ENCODE peak calls at places on chromosomes 4 and X, in ten cellular contexts. V is spleen; L is ovary; Z is lower lobe of right lung; C is progenitor cell of endocrine pancreas; O is amygdala; D is RWPE1; A is neural crest cell; H is stimulated activated naive CD8-positive, alpha-beta T cell treated with anti-CD3 and anti-CD28 coated beads, Interleukin-15, amount 100 ng/mL, for 72 hours; S is keratinocyte. Q is an unnamed sample.

GRCh38 chr4:4865705-4866123 is 6.2 kb downstream of the MSX1 start:
- DNase-seq in Z (no peak), A (no peak), D (no peak), H (no peak), C (no peak), S (no peak), L (no peak), V (no peak), O (no peak), Q (no peak)

GRCh38 chrX:77160301-77160700 is 286.9 kb upstream of the FGF16 start:
- DNase-seq in S (no peak), A (no peak), L (no peak), C (no peak), Z (no peak), D (no peak), H (peak), V (peak), O (no peak), Q (peak)

GRCh38 chr4:106162278-106162677 is 153.7 kb downstream of the TBCK start:
- DNase-seq in A (no peak), V (peak), Z (no peak), D (no peak), S (no peak), L (no peak), O (no peak), H (no peak), C (no peak), Q (no peak)

GRCh38 chr4:33850503-33850902 is 2393.8 kb downstream of the ARAP2 start:
- DNase-seq in L (no peak), V (no peak), Z (no peak), D (no peak), O (no peak), A (no peak), S (no peak), C (no peak), H (no peak), Q (no peak)

GRCh38 chrX:72620550-72621145 is 48.0 kb upstream of the HDAC8 start:
- DNase-seq in L (peak), Z (peak), D (peak), H (peak), C (no peak), O (no peak), V (no peak), S (peak), A (no peak), Q (peak)

GRCh38 chrX:153455571-153455970 is 9.7 kb upstream of the TREX2 start:
- DNase-seq in D (no peak), Z (no peak), H (no peak), O (no peak), C (no peak), L (no peak), S (no peak), V (no peak), A (no peak), Q (no peak)

GRCh38 chrX:108736509-108737479 is at the start of gene IRS4:
- DNase-seq in L (peak), H (no peak), V (no peak), Z (peak), O (no peak), C (peak), A (peak), S (no peak), D (no peak), Q (no peak)

GRCh38 chr4:150229538-150229937 is 151.3 kb downstream of the DCLK2 start:
- DNase-seq in O (no peak), H (no peak), A (no peak), C (no peak), V (no peak), S (no peak), L (no peak), Z (no peak), D (peak), Q (no peak)

GRCh38 chrX:123736333-123736921 is 3.6 kb upstream of the THOC2 start:
- DNase-seq in S (no peak), D (no peak), O (no peak), H (no peak), C (no peak), V (no peak), A (no peak), L (no peak), Z (no peak), Q (no peak)